ENCODE peak calls at places on chromosomes 11 and 22, in eight cellular contexts. A is body of pancreas, V is stomach, H is fibroblast of pulmonary artery, F is vagina, B is kidney, C is thoracic aorta, L is HFF-Myc. T is an unnamed sample.

GRCh38 chr11:10267821-10268220 is 26.2 kb downstream of the SBF2 start:
- DNase-seq in A (no peak), V (no peak), H (no peak), F (no peak), B (no peak), C (no peak), L (no peak), T (no peak)

GRCh38 chr11:64331569-64332371 is 8.2 kb upstream of the CCDC88B start:
- DNase-seq in A (peak; percentile 91), V (peak; percentile 92), H (peak; percentile 85), F (no peak), B (peak; percentile 94), C (no peak), L (peak; percentile 60), T (peak; percentile 71)

GRCh38 chr22:49564666-49565515 is 262.8 kb downstream of the BRD1 start:
- DNase-seq in A (no peak), V (no peak), H (no peak), F (no peak), B (peak; percentile 41), C (no peak), L (no peak), T (no peak)

GRCh38 chr22:29341056-29341848 is 25.8 kb upstream of the RASL10A start:
- DNase-seq in A (no peak), V (no peak), H (no peak), F (no peak), B (no peak), C (no peak), L (no peak), T (no peak)

GRCh38 chr11:35709386-35709785 is 46.8 kb downstream of the TRIM44 start:
- DNase-seq in A (no peak), V (no peak), H (no peak), F (no peak), B (no peak), C (no peak), L (no peak), T (no peak)

GRCh38 chr22:43891360-43892182 is at the start of gene PNPLA5:
- DNase-seq in A (no peak), V (no peak), H (no peak), F (no peak), B (peak; percentile 65), C (no peak), L (no peak), T (peak; percentile 58)

GRCh38 chr11:74377689-74378088 is 20.5 kb downstream of the PGM2L1 start:
- DNase-seq in A (no peak), V (no peak), H (no peak), F (no peak), B (no peak), C (no peak), L (no peak), T (no peak)

GRCh38 chr11:32448232-32448631 is 12.9 kb upstream of the WT1 start:
- DNase-seq in A (no peak), V (peak; percentile 16), H (peak; percentile 69), F (no peak), B (no peak), C (no peak), L (peak; percentile 6), T (no peak)

GRCh38 chr22:46079861-46080821 is 70.2 kb upstream of the PPARA start:
- DNase-seq in A (peak; percentile 79), V (peak; percentile 67), H (no peak), F (no peak), B (peak; percentile 94), C (peak; percentile 76), L (no peak), T (no peak)

GRCh38 chr11:370087-370941 is 1.0 kb downstream of the B4GALNT4 start:
- DNase-seq in A (no peak), V (no peak), H (no peak), F (no peak), B (peak; percentile 72), C (no peak), L (no peak), T (no peak)
- TF ChIP-seq CTCF in A (no peak), V (no peak), H (no peak), F (no peak), B (no peak), C (no peak), L (no peak), T (no peak)

GRCh38 chr11:67468056-67468455 is 995 bp downstream of the TMEM134 start:
- DNase-seq in A (peak; percentile 94), V (peak; percentile 96), H (no peak), F (no peak), B (peak; percentile 88), C (no peak), L (no peak), T (no peak)

GRCh38 chr11:67468835-67469811 is at the start of gene TMEM134:
- DNase-seq in A (peak; percentile 93), V (peak; percentile 94), H (peak; percentile 93), F (no peak), B (peak; percentile 98), C (peak; percentile 60), L (peak; percentile 62), T (peak; percentile 63)

GRCh38 chr11:67466367-67466766 is 2.7 kb downstream of the TMEM134 start:
- DNase-seq in A (peak; percentile 16), V (no peak), H (no peak), F (no peak), B (no peak), C (no peak), L (no peak), T (no peak)

GRCh38 chr11:67468509-67468834 is 579 bp downstream of the TMEM134 start:
- DNase-seq in A (no peak), V (no peak), H (no peak), F (no peak), B (no peak), C (no peak), L (no peak), T (no peak)

GRCh38 chr11:67466962-67467771 is 1.9 kb downstream of the TMEM134 start:
- DNase-seq in A (no peak), V (no peak), H (no peak), F (no peak), B (peak; percentile 71), C (no peak), L (no peak), T (no peak)
- H3K4me3 ChIP-seq in A (no peak overlapping the region), V (peak overlapping the region; percentile 95), H (no peak overlapping the region), F (peak overlapping the region; percentile 67), B (no peak overlapping the region), C (no peak overlapping the region), L (no peak overlapping the region), T (no peak overlapping the region)

GRCh38 chr11:81373986-81374385 is 1359.7 kb downstream of the FAM181B start:
- DNase-seq in A (no peak), V (no peak), H (no peak), F (no peak), B (no peak), C (no peak), L (no peak), T (no peak)

GRCh38 chr11:81377418-81377817 is 1356.2 kb downstream of the FAM181B start:
- DNase-seq in A (no peak), V (no peak), H (no peak), F (no peak), B (no peak), C (no peak), L (no peak), T (no peak)
- TF ChIP-seq CTCF in A (no peak), V (no peak), H (no peak), F (no peak), B (no peak), C (no peak), L (no peak), T (no peak)

GRCh38 chr11:73186294-73186850 is 31.7 kb upstream of the P2RY2 start:
- DNase-seq in A (no peak), V (no peak), H (no peak), F (no peak), B (no peak), C (no peak), L (no peak), T (no peak)
- H3K4me3 ChIP-seq in A (no peak overlapping the region), V (no peak overlapping the region), H (no peak overlapping the region), F (no peak overlapping the region), B (no peak overlapping the region), C (peak overlapping the region; percentile 16), L (no peak overlapping the region), T (no peak overlapping the region)

DNA sequence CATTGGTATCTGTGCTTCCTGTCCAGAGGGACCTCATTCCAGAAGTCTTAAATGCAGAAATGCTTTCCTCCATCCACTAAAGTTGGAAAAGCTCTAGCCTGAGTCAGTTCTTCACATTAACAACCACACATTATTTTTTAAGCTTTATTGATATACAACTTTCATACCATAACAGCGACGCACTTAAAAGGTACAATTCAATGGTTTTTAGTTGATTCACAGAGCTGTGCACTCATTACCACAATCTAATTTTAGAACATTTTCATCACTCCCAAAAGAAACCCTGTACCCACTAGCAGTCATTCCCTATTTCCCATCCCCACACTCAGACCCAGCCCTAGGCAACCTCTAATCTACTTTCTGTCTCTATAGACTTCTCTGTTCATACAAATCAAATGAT is 27.6 kb downstream of the GALNT18 start:
- DNase-seq in A (no peak), V (no peak), H (no peak), F (no peak), B (no peak), C (no peak), L (no peak), T (no peak)
- TF ChIP-seq CTCF in A (no peak), V (no peak), H (no peak), F (no peak), B (no peak), C (no peak), L (no peak), T (no peak)

DNA sequence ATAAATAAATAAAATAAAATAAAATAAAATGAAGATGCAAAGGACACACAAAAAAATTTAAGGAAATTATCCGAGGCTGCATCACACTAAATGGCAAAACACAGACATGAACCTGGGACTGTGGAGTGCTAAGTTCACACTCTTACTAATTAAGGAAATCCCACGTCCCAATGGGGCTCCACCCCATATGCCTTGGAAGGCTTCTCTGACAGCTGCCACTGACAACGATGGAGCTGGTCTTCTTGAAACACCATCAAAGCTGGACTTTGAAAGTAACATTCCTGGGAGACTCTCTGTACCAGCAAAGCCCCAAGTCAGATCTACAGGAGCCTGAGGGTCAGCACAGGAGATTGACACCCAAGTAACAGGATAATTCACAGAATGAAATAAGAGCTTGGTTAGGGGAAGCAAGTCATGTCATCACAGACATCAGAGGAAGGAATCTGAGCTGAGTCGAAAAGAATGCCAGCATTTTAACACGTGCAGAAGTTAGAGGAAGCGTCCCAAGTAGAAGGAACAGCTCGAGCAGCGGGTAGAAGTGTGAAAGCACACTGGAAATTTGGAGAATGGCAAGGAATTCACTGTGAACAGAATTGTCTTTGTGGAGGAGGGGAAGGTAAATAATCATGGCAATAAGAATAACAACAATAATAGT is 13.8 kb downstream of the TPST2 start:
- DNase-seq in A (no peak), V (no peak), H (no peak), F (no peak), B (peak; percentile 2), C (no peak), L (no peak), T (no peak)
- H3K4me3 ChIP-seq in A (no peak overlapping the region), V (no peak overlapping the region), H (no peak overlapping the region), F (no peak overlapping the region), B (no peak overlapping the region), C (no peak overlapping the region), L (no peak overlapping the region), T (no peak overlapping the region)

T was measured in retinal pigment epithelial cell.